ENCODE peak calls at places on chromosomes 7 and 10, in five cellular contexts. One of them, this sample, is unnamed.

GRCh38 chr10:43192824-43193223 is 54.6 kb downstream of the CSGALNACT2 start:
- DNase-seq in GM23248: peak
- DNase-seq in MM.1S: no peak
- DNase-seq in OCI-LY7: no peak
- DNase-seq in GM23338: no peak
- DNase-seq in this sample: no peak

GRCh38 chr7:30145521-30145920 is 10.7 kb downstream of the MTURN start:
- DNase-seq in GM23248: no peak
- DNase-seq in MM.1S: no peak
- DNase-seq in OCI-LY7: no peak
- DNase-seq in GM23338: no peak
- DNase-seq in this sample: no peak

GRCh38 chr10:50375051-50375452 is 123.7 kb upstream of the ASAH2 start:
- DNase-seq in GM23248: no peak
- DNase-seq in MM.1S: no peak
- DNase-seq in OCI-LY7: no peak
- DNase-seq in GM23338: no peak
- DNase-seq in this sample: no peak

GRCh38 chr7:157032644-157033482 is 22.4 kb upstream of the MNX1 start:
- DNase-seq in GM23248: no peak
- DNase-seq in MM.1S: peak
- DNase-seq in OCI-LY7: no peak
- DNase-seq in GM23338: no peak
- DNase-seq in this sample: no peak

GRCh38 chr10:104824378-104825006 is 183.4 kb downstream of the SORCS3 start:
- DNase-seq in GM23248: peak
- DNase-seq in MM.1S: peak
- DNase-seq in OCI-LY7: peak
- DNase-seq in GM23338: peak
- DNase-seq in this sample: peak

GRCh38 chr7:47639495-47640110 is 57.7 kb upstream of the TNS3 start:
- DNase-seq in GM23248: no peak
- DNase-seq in MM.1S: no peak
- DNase-seq in OCI-LY7: no peak
- DNase-seq in GM23338: no peak
- DNase-seq in this sample: no peak

GRCh38 chr7:41437257-41438196 is 265.4 kb downstream of the INHBA start:
- DNase-seq in GM23248: peak
- DNase-seq in MM.1S: no peak
- DNase-seq in OCI-LY7: no peak
- DNase-seq in GM23338: no peak
- DNase-seq in this sample: peak

GRCh38 chr10:154348-154747 is 19.1 kb downstream of the ZMYND11 start:
- DNase-seq in GM23248: peak
- DNase-seq in MM.1S: no peak
- DNase-seq in OCI-LY7: no peak
- DNase-seq in GM23338: no peak
- DNase-seq in this sample: no peak

GRCh38 chr7:130838738-130839137 is 104.7 kb upstream of the KLF14 start:
- DNase-seq in GM23248: peak
- DNase-seq in MM.1S: peak
- DNase-seq in OCI-LY7: no peak
- DNase-seq in GM23338: no peak
- DNase-seq in this sample: no peak

GRCh38 chr10:470339-471003 is 219.0 kb downstream of the DIP2C start:
- DNase-seq in GM23248: no peak
- DNase-seq in MM.1S: no peak
- DNase-seq in OCI-LY7: no peak
- DNase-seq in GM23338: no peak
- DNase-seq in this sample: no peak

DNA sequence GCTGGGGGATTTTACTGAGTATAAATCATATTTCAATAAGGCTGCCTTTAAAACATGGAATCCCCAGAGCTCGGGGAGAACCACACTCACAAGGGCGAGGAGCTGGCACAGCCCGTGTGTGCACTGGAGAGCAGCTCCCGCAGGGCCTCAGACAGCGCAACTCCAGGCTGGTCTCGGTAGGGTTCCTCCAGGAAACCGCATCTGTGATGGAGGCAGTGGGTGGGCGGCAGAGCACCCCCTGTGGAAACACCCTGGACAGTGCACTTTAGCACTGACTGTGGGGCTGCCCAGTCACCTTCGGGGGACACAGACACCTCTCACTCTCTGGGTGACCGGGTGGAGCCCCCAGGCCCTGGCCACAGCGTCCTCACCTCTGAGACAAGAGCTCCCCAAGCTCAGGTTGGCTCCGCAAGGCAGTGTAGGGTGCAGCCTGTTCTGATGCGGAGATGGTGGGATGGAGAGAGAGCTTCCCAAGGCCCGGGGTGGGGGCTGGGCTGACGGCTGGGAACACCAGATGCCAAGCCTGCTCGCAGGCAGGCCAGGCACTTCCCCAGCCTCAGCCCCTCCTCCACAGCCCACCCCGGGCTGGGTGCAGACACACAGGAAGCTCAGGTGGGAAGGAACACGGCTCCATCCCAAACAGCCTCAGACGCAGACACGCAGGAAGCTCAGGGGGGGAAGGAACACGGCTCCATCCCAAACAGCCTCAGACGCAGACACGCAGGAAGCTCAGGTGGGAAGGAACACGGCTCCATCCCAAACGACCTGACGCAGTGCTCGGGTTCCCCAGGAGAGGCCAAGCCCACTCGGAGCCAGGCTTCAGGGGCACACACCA is 224.4 kb downstream of the MAD1L1 start:
- DNase-seq in GM23248: no peak
- DNase-seq in MM.1S: no peak
- DNase-seq in OCI-LY7: no peak
- DNase-seq in GM23338: no peak
- DNase-seq in this sample: no peak
- TF ChIP-seq EZH2phosphoT487 in GM23248: no peak
- TF ChIP-seq EZH2phosphoT487 in MM.1S: no peak
- TF ChIP-seq EZH2phosphoT487 in OCI-LY7: no peak
- TF ChIP-seq EZH2phosphoT487 in GM23338: no peak
- TF ChIP-seq EZH2phosphoT487 in this sample: no peak

GRCh38 chr7:22855049-22855392 is 32.4 kb upstream of the TOMM7 start:
- DNase-seq in GM23248: no peak
- DNase-seq in MM.1S: no peak
- DNase-seq in OCI-LY7: peak
- DNase-seq in GM23338: no peak
- DNase-seq in this sample: no peak
- H3K27ac ChIP-seq in GM23248: peak
- H3K27ac ChIP-seq in MM.1S: peak
- H3K27ac ChIP-seq in OCI-LY7: peak
- H3K27ac ChIP-seq in GM23338: peak
- H3K27ac ChIP-seq in this sample: peak

GRCh38 chr7:9091282-9091681 is 657.9 kb downstream of the NXPH1 start:
- DNase-seq in GM23248: no peak
- DNase-seq in MM.1S: peak
- DNase-seq in OCI-LY7: peak
- DNase-seq in GM23338: peak
- DNase-seq in this sample: no peak
- TF ChIP-seq EZH2phosphoT487 in GM23248: no peak
- TF ChIP-seq EZH2phosphoT487 in MM.1S: no peak
- TF ChIP-seq EZH2phosphoT487 in OCI-LY7: no peak
- TF ChIP-seq EZH2phosphoT487 in GM23338: no peak
- TF ChIP-seq EZH2phosphoT487 in this sample: no peak

DNA sequence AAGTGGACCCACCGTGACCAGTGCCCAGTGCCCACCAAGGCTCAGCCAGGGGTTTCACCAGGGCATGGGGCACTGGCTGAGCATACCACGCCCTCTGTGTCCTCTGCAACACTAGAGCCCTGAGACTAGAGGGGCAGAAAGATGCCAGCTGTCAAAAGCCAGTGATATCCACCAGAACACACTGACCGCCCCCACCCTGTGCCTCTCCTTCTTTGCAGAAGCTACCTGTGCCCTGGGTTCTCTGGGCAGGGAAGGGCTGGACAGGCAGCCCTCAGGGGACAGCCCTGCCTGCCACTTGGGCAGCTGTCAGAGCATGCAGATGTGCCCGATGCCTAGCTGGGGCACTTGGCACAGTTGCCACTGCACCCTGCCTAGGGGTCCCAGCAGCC is 494 bp downstream of the VSIR start:
- DNase-seq in GM23248: peak
- DNase-seq in MM.1S: no peak
- DNase-seq in OCI-LY7: no peak
- DNase-seq in GM23338: no peak
- DNase-seq in this sample: no peak
- H3K27ac ChIP-seq in GM23248: peak
- H3K27ac ChIP-seq in MM.1S: no peak
- H3K27ac ChIP-seq in OCI-LY7: no peak
- H3K27ac ChIP-seq in GM23338: no peak
- H3K27ac ChIP-seq in this sample: peak

DNA sequence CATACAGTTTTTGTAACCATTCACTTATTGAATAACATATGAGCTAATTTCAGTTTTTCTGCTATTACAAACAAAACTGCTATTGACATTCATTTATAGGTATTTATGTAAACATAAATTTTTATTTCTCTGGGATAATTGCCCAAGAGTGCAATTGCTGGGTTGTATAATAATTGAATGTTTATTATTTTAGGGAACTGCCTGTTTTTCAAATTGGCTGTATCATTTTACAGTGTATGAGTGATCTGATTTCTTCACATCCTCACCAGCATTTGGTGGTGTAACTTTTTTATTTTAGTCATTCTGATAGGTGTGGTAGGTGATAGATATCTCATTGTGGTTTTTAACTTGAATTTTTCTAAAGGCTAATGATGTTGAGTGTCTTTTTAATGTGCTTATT is 26.4 kb downstream of the KIF11 start:
- DNase-seq in GM23248: no peak
- DNase-seq in MM.1S: no peak
- DNase-seq in OCI-LY7: no peak
- DNase-seq in GM23338: no peak
- DNase-seq in this sample: no peak
- TF ChIP-seq EZH2phosphoT487 in GM23248: no peak
- TF ChIP-seq EZH2phosphoT487 in MM.1S: no peak
- TF ChIP-seq EZH2phosphoT487 in OCI-LY7: no peak
- TF ChIP-seq EZH2phosphoT487 in GM23338: no peak
- TF ChIP-seq EZH2phosphoT487 in this sample: no peak

This sample was measured in hepatocyte.